ENCODE peak calls at places on chromosomes 6 and 20, in ten cellular contexts. One of them, this sample, is unnamed.

GRCh38 chr20:24783631-24784492 is 165.2 kb upstream of the CST7 start:
- DNase-seq in stimulated activated CD4-positive, alpha-beta T cell treated with anti-CD3 and anti-CD28 coated beads, Interleukin-1b, Interleukin-23, amount 100 ng/mL, for 4 hours: no peak
- DNase-seq in stimulated activated naive CD8-positive, alpha-beta T cell treated with anti-CD3 and anti-CD28 coated beads, Interleukin-15, amount 100 ng/mL, for 72 hours: no peak
- DNase-seq in CD4-positive, CD25-positive, alpha-beta regulatory T cell: peak; percentile 5
- DNase-seq in GM23338: peak; percentile 61
- DNase-seq in right cardiac atrium: no peak
- DNase-seq in RWPE1: no peak
- DNase-seq in COR-L47: peak; percentile 40
- DNase-seq in HL-60: no peak
- DNase-seq in Calu3: peak; percentile 0
- DNase-seq in this sample: no peak

GRCh38 chr20:63536997-63537524 is at the start of gene PTK6:
- DNase-seq in GM23338: no peak
- DNase-seq in right cardiac atrium: peak; percentile 86
- DNase-seq in stimulated activated naive CD8-positive, alpha-beta T cell treated with anti-CD3 and anti-CD28 coated beads, Interleukin-15, amount 100 ng/mL, for 72 hours: no peak
- DNase-seq in Calu3: peak; percentile 90
- DNase-seq in CD4-positive, CD25-positive, alpha-beta regulatory T cell: no peak
- DNase-seq in HL-60: peak; percentile 77
- DNase-seq in stimulated activated CD4-positive, alpha-beta T cell treated with anti-CD3 and anti-CD28 coated beads, Interleukin-1b, Interleukin-23, amount 100 ng/mL, for 4 hours: no peak
- DNase-seq in COR-L47: no peak
- DNase-seq in RWPE1: peak; percentile 93
- DNase-seq in this sample: no peak

GRCh38 chr6:158991017-158991723 is 8.8 kb downstream of the RSPH3 start:
- DNase-seq in stimulated activated naive CD8-positive, alpha-beta T cell treated with anti-CD3 and anti-CD28 coated beads, Interleukin-15, amount 100 ng/mL, for 72 hours: peak; percentile 19
- DNase-seq in CD4-positive, CD25-positive, alpha-beta regulatory T cell: peak; percentile 52
- DNase-seq in GM23338: peak; percentile 53
- DNase-seq in right cardiac atrium: no peak
- DNase-seq in HL-60: peak; percentile 41
- DNase-seq in COR-L47: no peak
- DNase-seq in stimulated activated CD4-positive, alpha-beta T cell treated with anti-CD3 and anti-CD28 coated beads, Interleukin-1b, Interleukin-23, amount 100 ng/mL, for 4 hours: no peak
- DNase-seq in Calu3: no peak
- DNase-seq in RWPE1: no peak
- DNase-seq in this sample: no peak

GRCh38 chr6:162854734-162855191 is 127.0 kb downstream of the PACRG start:
- DNase-seq in RWPE1: no peak
- DNase-seq in Calu3: no peak
- DNase-seq in right cardiac atrium: no peak
- DNase-seq in HL-60: no peak
- DNase-seq in COR-L47: no peak
- DNase-seq in CD4-positive, CD25-positive, alpha-beta regulatory T cell: no peak
- DNase-seq in GM23338: no peak
- DNase-seq in stimulated activated naive CD8-positive, alpha-beta T cell treated with anti-CD3 and anti-CD28 coated beads, Interleukin-15, amount 100 ng/mL, for 72 hours: no peak
- DNase-seq in stimulated activated CD4-positive, alpha-beta T cell treated with anti-CD3 and anti-CD28 coated beads, Interleukin-1b, Interleukin-23, amount 100 ng/mL, for 4 hours: no peak
- DNase-seq in this sample: no peak

GRCh38 chr20:22339091-22339881 is 245.1 kb downstream of the FOXA2 start:
- DNase-seq in right cardiac atrium: no peak
- DNase-seq in stimulated activated CD4-positive, alpha-beta T cell treated with anti-CD3 and anti-CD28 coated beads, Interleukin-1b, Interleukin-23, amount 100 ng/mL, for 4 hours: no peak
- DNase-seq in RWPE1: peak; percentile 50
- DNase-seq in HL-60: peak; percentile 59
- DNase-seq in Calu3: peak; percentile 31
- DNase-seq in COR-L47: peak; percentile 79
- DNase-seq in GM23338: peak; percentile 92
- DNase-seq in CD4-positive, CD25-positive, alpha-beta regulatory T cell: peak; percentile 59
- DNase-seq in stimulated activated naive CD8-positive, alpha-beta T cell treated with anti-CD3 and anti-CD28 coated beads, Interleukin-15, amount 100 ng/mL, for 72 hours: peak; percentile 28
- DNase-seq in this sample: peak; percentile 70

GRCh38 chr6:134642217-134642616 is 307.7 kb downstream of the ALDH8A1 start:
- DNase-seq in COR-L47: no peak
- DNase-seq in Calu3: no peak
- DNase-seq in CD4-positive, CD25-positive, alpha-beta regulatory T cell: no peak
- DNase-seq in HL-60: no peak
- DNase-seq in RWPE1: no peak
- DNase-seq in stimulated activated naive CD8-positive, alpha-beta T cell treated with anti-CD3 and anti-CD28 coated beads, Interleukin-15, amount 100 ng/mL, for 72 hours: no peak
- DNase-seq in right cardiac atrium: no peak
- DNase-seq in GM23338: no peak
- DNase-seq in stimulated activated CD4-positive, alpha-beta T cell treated with anti-CD3 and anti-CD28 coated beads, Interleukin-1b, Interleukin-23, amount 100 ng/mL, for 4 hours: no peak
- DNase-seq in this sample: no peak

GRCh38 chr20:2955257-2955950 is 82.1 kb downstream of the PTPRA start:
- DNase-seq in COR-L47: no peak
- DNase-seq in stimulated activated naive CD8-positive, alpha-beta T cell treated with anti-CD3 and anti-CD28 coated beads, Interleukin-15, amount 100 ng/mL, for 72 hours: no peak
- DNase-seq in Calu3: no peak
- DNase-seq in right cardiac atrium: no peak
- DNase-seq in CD4-positive, CD25-positive, alpha-beta regulatory T cell: no peak
- DNase-seq in GM23338: no peak
- DNase-seq in RWPE1: no peak
- DNase-seq in HL-60: peak; percentile 34
- DNase-seq in stimulated activated CD4-positive, alpha-beta T cell treated with anti-CD3 and anti-CD28 coated beads, Interleukin-1b, Interleukin-23, amount 100 ng/mL, for 4 hours: no peak
- DNase-seq in this sample: no peak

GRCh38 chr6:105121981-105122380 is 57.8 kb downstream of the POPDC3 start:
- DNase-seq in stimulated activated CD4-positive, alpha-beta T cell treated with anti-CD3 and anti-CD28 coated beads, Interleukin-1b, Interleukin-23, amount 100 ng/mL, for 4 hours: no peak
- DNase-seq in GM23338: no peak
- DNase-seq in Calu3: no peak
- DNase-seq in HL-60: no peak
- DNase-seq in stimulated activated naive CD8-positive, alpha-beta T cell treated with anti-CD3 and anti-CD28 coated beads, Interleukin-15, amount 100 ng/mL, for 72 hours: no peak
- DNase-seq in right cardiac atrium: no peak
- DNase-seq in CD4-positive, CD25-positive, alpha-beta regulatory T cell: no peak
- DNase-seq in COR-L47: no peak
- DNase-seq in RWPE1: no peak
- DNase-seq in this sample: no peak

GRCh38 chr20:57735831-57736737 is 26.3 kb upstream of the PMEPA1 start:
- DNase-seq in stimulated activated naive CD8-positive, alpha-beta T cell treated with anti-CD3 and anti-CD28 coated beads, Interleukin-15, amount 100 ng/mL, for 72 hours: no peak
- DNase-seq in CD4-positive, CD25-positive, alpha-beta regulatory T cell: no peak
- DNase-seq in stimulated activated CD4-positive, alpha-beta T cell treated with anti-CD3 and anti-CD28 coated beads, Interleukin-1b, Interleukin-23, amount 100 ng/mL, for 4 hours: no peak
- DNase-seq in RWPE1: no peak
- DNase-seq in HL-60: no peak
- DNase-seq in right cardiac atrium: no peak
- DNase-seq in GM23338: no peak
- DNase-seq in COR-L47: no peak
- DNase-seq in Calu3: no peak
- DNase-seq in this sample: no peak

GRCh38 chr6:72262254-72262653 is 359.6 kb upstream of the KCNQ5 start:
- DNase-seq in Calu3: no peak
- DNase-seq in HL-60: no peak
- DNase-seq in GM23338: no peak
- DNase-seq in CD4-positive, CD25-positive, alpha-beta regulatory T cell: no peak
- DNase-seq in COR-L47: no peak
- DNase-seq in stimulated activated naive CD8-positive, alpha-beta T cell treated with anti-CD3 and anti-CD28 coated beads, Interleukin-15, amount 100 ng/mL, for 72 hours: no peak
- DNase-seq in right cardiac atrium: no peak
- DNase-seq in RWPE1: no peak
- DNase-seq in stimulated activated CD4-positive, alpha-beta T cell treated with anti-CD3 and anti-CD28 coated beads, Interleukin-1b, Interleukin-23, amount 100 ng/mL, for 4 hours: no peak
- DNase-seq in this sample: no peak

GRCh38 chr6:81966968-81967367 is 214.5 kb upstream of the TENT5A start:
- DNase-seq in COR-L47: no peak
- DNase-seq in CD4-positive, CD25-positive, alpha-beta regulatory T cell: no peak
- DNase-seq in RWPE1: no peak
- DNase-seq in Calu3: no peak
- DNase-seq in GM23338: no peak
- DNase-seq in HL-60: no peak
- DNase-seq in right cardiac atrium: no peak
- DNase-seq in stimulated activated CD4-positive, alpha-beta T cell treated with anti-CD3 and anti-CD28 coated beads, Interleukin-1b, Interleukin-23, amount 100 ng/mL, for 4 hours: no peak
- DNase-seq in stimulated activated naive CD8-positive, alpha-beta T cell treated with anti-CD3 and anti-CD28 coated beads, Interleukin-15, amount 100 ng/mL, for 72 hours: no peak
- DNase-seq in this sample: no peak

GRCh38 chr6:35486005-35486925 is 10.6 kb downstream of the TEAD3 start:
- DNase-seq in RWPE1: peak; percentile 96
- DNase-seq in HL-60: no peak
- DNase-seq in right cardiac atrium: peak; percentile 89
- DNase-seq in stimulated activated naive CD8-positive, alpha-beta T cell treated with anti-CD3 and anti-CD28 coated beads, Interleukin-15, amount 100 ng/mL, for 72 hours: no peak
- DNase-seq in Calu3: peak; percentile 93
- DNase-seq in stimulated activated CD4-positive, alpha-beta T cell treated with anti-CD3 and anti-CD28 coated beads, Interleukin-1b, Interleukin-23, amount 100 ng/mL, for 4 hours: no peak
- DNase-seq in COR-L47: no peak
- DNase-seq in CD4-positive, CD25-positive, alpha-beta regulatory T cell: no peak
- DNase-seq in GM23338: peak; percentile 94
- DNase-seq in this sample: no peak

GRCh38 chr20:48040491-48040890 is 255.2 kb upstream of the SULF2 start:
- DNase-seq in stimulated activated CD4-positive, alpha-beta T cell treated with anti-CD3 and anti-CD28 coated beads, Interleukin-1b, Interleukin-23, amount 100 ng/mL, for 4 hours: no peak
- DNase-seq in HL-60: no peak
- DNase-seq in Calu3: no peak
- DNase-seq in COR-L47: no peak
- DNase-seq in CD4-positive, CD25-positive, alpha-beta regulatory T cell: no peak
- DNase-seq in right cardiac atrium: no peak
- DNase-seq in RWPE1: no peak
- DNase-seq in stimulated activated naive CD8-positive, alpha-beta T cell treated with anti-CD3 and anti-CD28 coated beads, Interleukin-15, amount 100 ng/mL, for 72 hours: no peak
- DNase-seq in GM23338: no peak
- DNase-seq in this sample: no peak

GRCh38 chr20:33261465-33261864 is 21.5 kb upstream of the BPIFB1 start:
- DNase-seq in stimulated activated naive CD8-positive, alpha-beta T cell treated with anti-CD3 and anti-CD28 coated beads, Interleukin-15, amount 100 ng/mL, for 72 hours: no peak
- DNase-seq in HL-60: peak; percentile 60
- DNase-seq in stimulated activated CD4-positive, alpha-beta T cell treated with anti-CD3 and anti-CD28 coated beads, Interleukin-1b, Interleukin-23, amount 100 ng/mL, for 4 hours: no peak
- DNase-seq in GM23338: peak; percentile 27
- DNase-seq in COR-L47: no peak
- DNase-seq in RWPE1: no peak
- DNase-seq in CD4-positive, CD25-positive, alpha-beta regulatory T cell: no peak
- DNase-seq in Calu3: no peak
- DNase-seq in right cardiac atrium: no peak
- DNase-seq in this sample: no peak

GRCh38 chr6:5094327-5094726 is 9.2 kb downstream of the PPP1R3G start:
- DNase-seq in right cardiac atrium: no peak
- DNase-seq in HL-60: no peak
- DNase-seq in Calu3: no peak
- DNase-seq in stimulated activated naive CD8-positive, alpha-beta T cell treated with anti-CD3 and anti-CD28 coated beads, Interleukin-15, amount 100 ng/mL, for 72 hours: no peak
- DNase-seq in stimulated activated CD4-positive, alpha-beta T cell treated with anti-CD3 and anti-CD28 coated beads, Interleukin-1b, Interleukin-23, amount 100 ng/mL, for 4 hours: no peak
- DNase-seq in CD4-positive, CD25-positive, alpha-beta regulatory T cell: no peak
- DNase-seq in GM23338: no peak
- DNase-seq in COR-L47: no peak
- DNase-seq in RWPE1: no peak
- DNase-seq in this sample: no peak

GRCh38 chr6:130781557-130781956 is 45.6 kb upstream of the SMLR1 start:
- DNase-seq in Calu3: no peak
- DNase-seq in GM23338: no peak
- DNase-seq in HL-60: no peak
- DNase-seq in RWPE1: no peak
- DNase-seq in COR-L47: no peak
- DNase-seq in stimulated activated naive CD8-positive, alpha-beta T cell treated with anti-CD3 and anti-CD28 coated beads, Interleukin-15, amount 100 ng/mL, for 72 hours: no peak
- DNase-seq in stimulated activated CD4-positive, alpha-beta T cell treated with anti-CD3 and anti-CD28 coated beads, Interleukin-1b, Interleukin-23, amount 100 ng/mL, for 4 hours: no peak
- DNase-seq in CD4-positive, CD25-positive, alpha-beta regulatory T cell: no peak
- DNase-seq in right cardiac atrium: no peak
- DNase-seq in this sample: no peak

GRCh38 chr20:669573-669972 is 6.0 kb downstream of the SCRT2 start:
- DNase-seq in stimulated activated CD4-positive, alpha-beta T cell treated with anti-CD3 and anti-CD28 coated beads, Interleukin-1b, Interleukin-23, amount 100 ng/mL, for 4 hours: no peak
- DNase-seq in right cardiac atrium: peak; percentile 54
- DNase-seq in stimulated activated naive CD8-positive, alpha-beta T cell treated with anti-CD3 and anti-CD28 coated beads, Interleukin-15, amount 100 ng/mL, for 72 hours: no peak
- DNase-seq in Calu3: no peak
- DNase-seq in COR-L47: no peak
- DNase-seq in HL-60: no peak
- DNase-seq in CD4-positive, CD25-positive, alpha-beta regulatory T cell: no peak
- DNase-seq in GM23338: no peak
- DNase-seq in RWPE1: no peak
- DNase-seq in this sample: no peak

GRCh38 chr6:33144373-33144772 is 47.9 kb downstream of the COL11A2 start:
- DNase-seq in HL-60: peak; percentile 61
- DNase-seq in Calu3: no peak
- DNase-seq in GM23338: no peak
- DNase-seq in COR-L47: no peak
- DNase-seq in stimulated activated naive CD8-positive, alpha-beta T cell treated with anti-CD3 and anti-CD28 coated beads, Interleukin-15, amount 100 ng/mL, for 72 hours: no peak
- DNase-seq in CD4-positive, CD25-positive, alpha-beta regulatory T cell: no peak
- DNase-seq in RWPE1: no peak
- DNase-seq in stimulated activated CD4-positive, alpha-beta T cell treated with anti-CD3 and anti-CD28 coated beads, Interleukin-1b, Interleukin-23, amount 100 ng/mL, for 4 hours: no peak
- DNase-seq in right cardiac atrium: no peak
- DNase-seq in this sample: no peak

GRCh38 chr6:4999586-4999985 is 4.3 kb downstream of the RPP40 start:
- DNase-seq in RWPE1: no peak
- DNase-seq in stimulated activated naive CD8-positive, alpha-beta T cell treated with anti-CD3 and anti-CD28 coated beads, Interleukin-15, amount 100 ng/mL, for 72 hours: no peak
- DNase-seq in stimulated activated CD4-positive, alpha-beta T cell treated with anti-CD3 and anti-CD28 coated beads, Interleukin-1b, Interleukin-23, amount 100 ng/mL, for 4 hours: no peak
- DNase-seq in HL-60: no peak
- DNase-seq in COR-L47: no peak
- DNase-seq in Calu3: no peak
- DNase-seq in CD4-positive, CD25-positive, alpha-beta regulatory T cell: no peak
- DNase-seq in GM23338: no peak
- DNase-seq in right cardiac atrium: no peak
- DNase-seq in this sample: no peak

GRCh38 chr6:38137609-38138008 is 318.1 kb downstream of the ZFAND3 start:
- DNase-seq in Calu3: no peak
- DNase-seq in CD4-positive, CD25-positive, alpha-beta regulatory T cell: no peak
- DNase-seq in COR-L47: no peak
- DNase-seq in RWPE1: no peak
- DNase-seq in stimulated activated CD4-positive, alpha-beta T cell treated with anti-CD3 and anti-CD28 coated beads, Interleukin-1b, Interleukin-23, amount 100 ng/mL, for 4 hours: no peak
- DNase-seq in HL-60: no peak
- DNase-seq in stimulated activated naive CD8-positive, alpha-beta T cell treated with anti-CD3 and anti-CD28 coated beads, Interleukin-15, amount 100 ng/mL, for 72 hours: no peak
- DNase-seq in GM23338: peak; percentile 78
- DNase-seq in right cardiac atrium: no peak
- DNase-seq in this sample: no peak

GRCh38 chr20:10276886-10277580 is 58.4 kb downstream of the SNAP25 start:
- DNase-seq in right cardiac atrium: no peak
- DNase-seq in Calu3: no peak
- DNase-seq in stimulated activated naive CD8-positive, alpha-beta T cell treated with anti-CD3 and anti-CD28 coated beads, Interleukin-15, amount 100 ng/mL, for 72 hours: no peak
- DNase-seq in RWPE1: no peak
- DNase-seq in stimulated activated CD4-positive, alpha-beta T cell treated with anti-CD3 and anti-CD28 coated beads, Interleukin-1b, Interleukin-23, amount 100 ng/mL, for 4 hours: no peak
- DNase-seq in GM23338: no peak
- DNase-seq in CD4-positive, CD25-positive, alpha-beta regulatory T cell: no peak
- DNase-seq in HL-60: no peak
- DNase-seq in COR-L47: no peak
- DNase-seq in this sample: no peak

GRCh38 chr20:42082611-42083010 is 464.4 kb upstream of the CHD6 start:
- DNase-seq in GM23338: no peak
- DNase-seq in RWPE1: peak; percentile 11
- DNase-seq in Calu3: no peak
- DNase-seq in stimulated activated CD4-positive, alpha-beta T cell treated with anti-CD3 and anti-CD28 coated beads, Interleukin-1b, Interleukin-23, amount 100 ng/mL, for 4 hours: no peak
- DNase-seq in COR-L47: peak; percentile 60
- DNase-seq in HL-60: no peak
- DNase-seq in stimulated activated naive CD8-positive, alpha-beta T cell treated with anti-CD3 and anti-CD28 coated beads, Interleukin-15, amount 100 ng/mL, for 72 hours: no peak
- DNase-seq in CD4-positive, CD25-positive, alpha-beta regulatory T cell: no peak
- DNase-seq in right cardiac atrium: peak; percentile 80
- DNase-seq in this sample: no peak

GRCh38 chr6:148436466-148436865 is 93.8 kb downstream of the SASH1 start:
- DNase-seq in Calu3: no peak
- DNase-seq in HL-60: no peak
- DNase-seq in right cardiac atrium: no peak
- DNase-seq in GM23338: no peak
- DNase-seq in stimulated activated naive CD8-positive, alpha-beta T cell treated with anti-CD3 and anti-CD28 coated beads, Interleukin-15, amount 100 ng/mL, for 72 hours: no peak
- DNase-seq in COR-L47: no peak
- DNase-seq in stimulated activated CD4-positive, alpha-beta T cell treated with anti-CD3 and anti-CD28 coated beads, Interleukin-1b, Interleukin-23, amount 100 ng/mL, for 4 hours: no peak
- DNase-seq in RWPE1: no peak
- DNase-seq in CD4-positive, CD25-positive, alpha-beta regulatory T cell: no peak
- DNase-seq in this sample: no peak

GRCh38 chr20:54168961-54169862 is 4.6 kb downstream of the CYP24A1 start:
- DNase-seq in Calu3: no peak
- DNase-seq in HL-60: no peak
- DNase-seq in GM23338: no peak
- DNase-seq in CD4-positive, CD25-positive, alpha-beta regulatory T cell: no peak
- DNase-seq in COR-L47: no peak
- DNase-seq in stimulated activated naive CD8-positive, alpha-beta T cell treated with anti-CD3 and anti-CD28 coated beads, Interleukin-15, amount 100 ng/mL, for 72 hours: no peak
- DNase-seq in stimulated activated CD4-positive, alpha-beta T cell treated with anti-CD3 and anti-CD28 coated beads, Interleukin-1b, Interleukin-23, amount 100 ng/mL, for 4 hours: no peak
- DNase-seq in RWPE1: no peak
- DNase-seq in right cardiac atrium: no peak
- DNase-seq in this sample: peak; percentile 66

GRCh38 chr6:7016238-7016637 is 91.5 kb upstream of the RREB1 start:
- DNase-seq in Calu3: no peak
- DNase-seq in CD4-positive, CD25-positive, alpha-beta regulatory T cell: no peak
- DNase-seq in COR-L47: no peak
- DNase-seq in right cardiac atrium: no peak
- DNase-seq in stimulated activated naive CD8-positive, alpha-beta T cell treated with anti-CD3 and anti-CD28 coated beads, Interleukin-15, amount 100 ng/mL, for 72 hours: no peak
- DNase-seq in HL-60: no peak
- DNase-seq in RWPE1: no peak
- DNase-seq in GM23338: no peak
- DNase-seq in stimulated activated CD4-positive, alpha-beta T cell treated with anti-CD3 and anti-CD28 coated beads, Interleukin-1b, Interleukin-23, amount 100 ng/mL, for 4 hours: no peak
- DNase-seq in this sample: no peak

GRCh38 chr20:45963059-45964011 is 8.7 kb downstream of the ZNF335 start:
- DNase-seq in right cardiac atrium: no peak
- DNase-seq in GM23338: peak; percentile 81
- DNase-seq in RWPE1: no peak
- DNase-seq in Calu3: peak; percentile 34
- DNase-seq in CD4-positive, CD25-positive, alpha-beta regulatory T cell: peak; percentile 63
- DNase-seq in stimulated activated naive CD8-positive, alpha-beta T cell treated with anti-CD3 and anti-CD28 coated beads, Interleukin-15, amount 100 ng/mL, for 72 hours: no peak
- DNase-seq in HL-60: no peak
- DNase-seq in stimulated activated CD4-positive, alpha-beta T cell treated with anti-CD3 and anti-CD28 coated beads, Interleukin-1b, Interleukin-23, amount 100 ng/mL, for 4 hours: no peak
- DNase-seq in COR-L47: peak; percentile 62
- DNase-seq in this sample: no peak

GRCh38 chr20:6157345-6157744 is 34.5 kb upstream of the FERMT1 start:
- DNase-seq in CD4-positive, CD25-positive, alpha-beta regulatory T cell: no peak
- DNase-seq in COR-L47: no peak
- DNase-seq in GM23338: peak; percentile 21
- DNase-seq in RWPE1: no peak
- DNase-seq in Calu3: no peak
- DNase-seq in stimulated activated CD4-positive, alpha-beta T cell treated with anti-CD3 and anti-CD28 coated beads, Interleukin-1b, Interleukin-23, amount 100 ng/mL, for 4 hours: no peak
- DNase-seq in right cardiac atrium: no peak
- DNase-seq in HL-60: no peak
- DNase-seq in stimulated activated naive CD8-positive, alpha-beta T cell treated with anti-CD3 and anti-CD28 coated beads, Interleukin-15, amount 100 ng/mL, for 72 hours: no peak
- DNase-seq in this sample: no peak

GRCh38 chr6:27810768-27811298 is 101.4 kb downstream of the OR2B2 start:
- DNase-seq in COR-L47: no peak
- DNase-seq in GM23338: peak; percentile 18
- DNase-seq in CD4-positive, CD25-positive, alpha-beta regulatory T cell: peak; percentile 69
- DNase-seq in RWPE1: no peak
- DNase-seq in stimulated activated CD4-positive, alpha-beta T cell treated with anti-CD3 and anti-CD28 coated beads, Interleukin-1b, Interleukin-23, amount 100 ng/mL, for 4 hours: no peak
- DNase-seq in Calu3: no peak
- DNase-seq in HL-60: no peak
- DNase-seq in right cardiac atrium: no peak
- DNase-seq in stimulated activated naive CD8-positive, alpha-beta T cell treated with anti-CD3 and anti-CD28 coated beads, Interleukin-15, amount 100 ng/mL, for 72 hours: no peak
- DNase-seq in this sample: no peak